ENCODE peak calls at places on chromosome 16, in six cellular contexts. Z is IMR-90; F is CD4-positive, alpha-beta T cell; W is A549; U is natural killer cell; V is RWPE1. A is an unnamed sample.

GRCh38 chr16:66511615-66512500 is 38.1 kb downstream of the TK2 start:
- DNase-seq in W (peak), V (peak), F (no peak), Z (peak), U (no peak), A (no peak)

GRCh38 chr16:58433569-58433951 is 41.3 kb downstream of the GINS3 start:
- DNase-seq in V (no peak), F (no peak), U (no peak), Z (no peak), W (no peak), A (no peak)

GRCh38 chr16:70689970-70690905 is 4.4 kb upstream of the MTSS2 start:
- DNase-seq in W (no peak), V (no peak), F (no peak), Z (no peak), U (no peak), A (no peak)

GRCh38 chr16:3067929-3068288 is 2.5 kb downstream of the IL32 start:
- DNase-seq in W (no peak), U (no peak), Z (no peak), F (no peak), V (no peak), A (no peak)

GRCh38 chr16:57643166-57643813 is 14.9 kb downstream of the ADGRG1 start:
- DNase-seq in F (no peak), Z (peak), U (no peak), V (no peak), W (no peak), A (no peak)

GRCh38 chr16:63461248-63461841 is 1425.1 kb upstream of the CDH8 start:
- DNase-seq in U (no peak), Z (peak), W (no peak), V (peak), F (no peak), A (no peak)

GRCh38 chr16:3182608-3183444 is 5.2 kb upstream of the OR1F1 start:
- DNase-seq in F (no peak), U (no peak), V (no peak), W (peak), Z (peak), A (no peak)

GRCh38 chr16:13999895-14000425 is 71.2 kb upstream of the MRTFB start:
- DNase-seq in W (no peak), F (no peak), U (no peak), V (no peak), Z (no peak), A (no peak)

GRCh38 chr16:30084096-30084815 is 7.5 kb downstream of the TBX6 start:
- DNase-seq in U (no peak), V (no peak), W (no peak), Z (no peak), F (no peak), A (no peak)

GRCh38 chr16:64481497-64481896 is 640.4 kb downstream of the CDH11 start:
- DNase-seq in F (no peak), U (no peak), Z (no peak), V (no peak), W (no peak), A (no peak)

GRCh38 chr16:15960124-15960971 is 10.9 kb downstream of the ABCC1 start:
- DNase-seq in W (no peak), Z (no peak), F (no peak), U (no peak), V (no peak), A (no peak)

GRCh38 chr16:14358697-14359305 is 271.3 kb downstream of the PARN start:
- DNase-seq in W (no peak), U (no peak), Z (no peak), F (no peak), V (peak), A (no peak)

GRCh38 chr16:50617630-50618184 is 63.4 kb downstream of the SNX20 start:
- DNase-seq in W (no peak), Z (no peak), F (no peak), V (no peak), U (no peak), A (no peak)

GRCh38 chr16:3479654-3480216 is 15.6 kb downstream of the C16orf90 start:
- DNase-seq in W (no peak), Z (no peak), U (no peak), V (no peak), F (no peak), A (no peak)

GRCh38 chr16:64590516-64590915 is 531.3 kb downstream of the CDH11 start:
- DNase-seq in V (no peak), F (no peak), Z (peak), W (no peak), U (no peak), A (no peak)

GRCh38 chr16:10876799-10877341 is at the start of gene CIITA:
- DNase-seq in F (no peak), W (no peak), U (peak), V (peak), Z (peak), A (no peak)

GRCh38 chr16:9909072-9909471 is 273.2 kb downstream of the GRIN2A start:
- DNase-seq in F (no peak), V (no peak), Z (no peak), U (no peak), W (no peak), A (no peak)

GRCh38 chr16:86307518-86307903 is 202.8 kb upstream of the FOXF1 start:
- DNase-seq in Z (peak), W (no peak), V (peak), U (no peak), F (no peak), A (no peak)

GRCh38 chr16:74053310-74053709 is 243.3 kb upstream of the PSMD7 start:
- DNase-seq in W (no peak), F (no peak), Z (no peak), V (no peak), U (no peak), A (no peak)

GRCh38 chr16:9135797-9136196 is 44.4 kb downstream of the HAPSTR1 start:
- DNase-seq in U (no peak), F (no peak), V (no peak), Z (no peak), W (no peak), A (no peak)

GRCh38 chr16:84298376-84298899 is 3.8 kb downstream of the WFDC1 start:
- DNase-seq in F (no peak), U (no peak), V (no peak), W (no peak), Z (no peak), A (no peak)

DNA sequence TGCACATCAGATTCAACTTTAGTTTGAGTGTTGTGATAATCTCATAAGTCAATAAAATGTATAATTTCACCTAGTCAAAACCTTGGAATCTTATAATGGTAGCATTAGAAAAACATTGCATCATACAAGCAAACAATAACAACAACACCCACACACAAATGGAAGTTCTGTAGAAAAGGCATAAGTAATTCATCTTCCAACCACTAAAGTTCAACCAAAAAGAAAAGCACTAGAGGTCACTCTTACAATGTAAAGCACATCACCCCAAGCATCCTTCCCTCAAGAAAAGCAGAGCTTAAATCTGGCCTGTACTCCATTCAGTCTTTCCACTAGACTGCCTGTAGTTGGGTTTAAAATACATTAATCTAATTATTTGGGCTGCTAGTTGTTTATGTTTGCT is 1.8 kb downstream of the CNTNAP4 start:
- DNase-seq in W (no peak), V (peak), U (no peak), F (no peak), Z (no peak), A (no peak)
- TF ChIP-seq CTCF in W (peak), V (no peak), U (no peak), F (no peak), Z (no peak), A (peak)

DNA sequence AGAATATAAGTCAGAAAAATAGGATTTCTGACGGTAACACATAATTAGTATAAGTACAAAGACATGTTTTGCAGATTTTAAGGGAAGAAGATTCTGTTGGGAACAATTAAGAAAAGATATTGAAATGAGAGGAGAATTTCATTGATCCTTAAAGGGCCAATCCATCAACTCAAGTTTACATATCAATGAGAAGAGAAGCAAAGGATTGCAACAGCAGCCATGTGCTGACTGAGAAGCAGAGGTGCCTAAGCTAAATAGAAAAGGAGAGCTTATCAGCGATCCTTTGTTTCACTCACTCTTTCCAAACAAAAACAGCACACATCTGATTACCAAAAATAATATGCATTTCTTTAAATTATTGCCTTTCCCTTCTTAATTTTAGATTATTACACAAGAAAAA is 94.6 kb downstream of the ITFG1 start:
- DNase-seq in U (no peak), Z (no peak), F (no peak), W (no peak), V (no peak), A (no peak)
- TF ChIP-seq CTCF in U (no peak), Z (no peak), F (no peak), W (no peak), V (no peak), A (no peak)

DNA sequence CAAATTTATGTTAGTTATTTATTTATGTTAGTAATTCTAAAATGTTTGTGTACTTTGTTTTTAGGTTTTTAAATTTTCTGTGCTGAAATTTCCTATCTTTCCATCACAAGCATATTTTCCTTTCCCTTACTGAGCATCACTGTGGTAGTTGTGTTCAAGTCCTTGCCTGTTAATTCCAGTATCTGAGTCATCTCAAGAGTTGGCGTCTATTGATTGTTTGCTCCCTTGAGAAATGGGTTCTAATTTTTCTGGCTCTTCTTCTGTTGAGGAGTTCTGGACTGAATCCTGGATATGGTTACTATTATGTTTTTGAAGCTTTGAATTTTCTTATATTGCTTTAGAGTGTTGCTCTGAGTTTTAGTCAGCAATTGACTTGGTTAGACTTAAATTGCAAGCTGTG is 56.3 kb downstream of the GAN start:
- DNase-seq in F (no peak), V (no peak), W (no peak), U (no peak), Z (no peak), A (no peak)
- TF ChIP-seq CTCF in F (no peak), V (no peak), W (no peak), U (no peak), Z (no peak), A (no peak)

DNA sequence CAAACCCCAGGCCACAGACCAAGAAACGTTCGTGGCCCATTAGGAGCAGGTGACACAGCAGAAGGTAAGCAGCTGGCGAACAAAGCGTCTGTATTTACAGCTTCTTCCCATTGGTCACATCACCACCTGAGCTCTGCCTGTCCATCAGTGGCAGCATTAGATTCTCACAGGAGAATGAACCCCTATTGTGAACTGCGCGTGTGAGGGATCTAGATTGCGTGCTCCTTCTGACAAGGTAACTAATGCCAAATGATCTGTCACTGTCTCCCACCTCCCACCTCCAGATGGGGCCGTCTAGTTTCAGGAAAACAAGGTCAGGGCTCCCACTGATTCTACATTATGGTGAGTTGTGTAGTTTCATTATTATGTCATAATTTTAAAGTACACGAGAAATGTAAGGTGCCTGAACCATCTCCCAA is 186.3 kb downstream of the CPPED1 start:
- DNase-seq in U (no peak), Z (no peak), W (no peak), F (no peak), V (no peak), A (no peak)
- TF ChIP-seq CTCF in U (no peak), Z (no peak), W (no peak), F (no peak), V (no peak), A (no peak)

GRCh38 chr16:72008424-72009216 is at the start of gene DHODH:
- DNase-seq in Z (peak), F (peak), W (peak), U (peak), V (peak), A (peak)
- TF ChIP-seq CTCF in Z (peak), F (no peak), W (no peak), U (no peak), V (no peak), A (peak)

DNA sequence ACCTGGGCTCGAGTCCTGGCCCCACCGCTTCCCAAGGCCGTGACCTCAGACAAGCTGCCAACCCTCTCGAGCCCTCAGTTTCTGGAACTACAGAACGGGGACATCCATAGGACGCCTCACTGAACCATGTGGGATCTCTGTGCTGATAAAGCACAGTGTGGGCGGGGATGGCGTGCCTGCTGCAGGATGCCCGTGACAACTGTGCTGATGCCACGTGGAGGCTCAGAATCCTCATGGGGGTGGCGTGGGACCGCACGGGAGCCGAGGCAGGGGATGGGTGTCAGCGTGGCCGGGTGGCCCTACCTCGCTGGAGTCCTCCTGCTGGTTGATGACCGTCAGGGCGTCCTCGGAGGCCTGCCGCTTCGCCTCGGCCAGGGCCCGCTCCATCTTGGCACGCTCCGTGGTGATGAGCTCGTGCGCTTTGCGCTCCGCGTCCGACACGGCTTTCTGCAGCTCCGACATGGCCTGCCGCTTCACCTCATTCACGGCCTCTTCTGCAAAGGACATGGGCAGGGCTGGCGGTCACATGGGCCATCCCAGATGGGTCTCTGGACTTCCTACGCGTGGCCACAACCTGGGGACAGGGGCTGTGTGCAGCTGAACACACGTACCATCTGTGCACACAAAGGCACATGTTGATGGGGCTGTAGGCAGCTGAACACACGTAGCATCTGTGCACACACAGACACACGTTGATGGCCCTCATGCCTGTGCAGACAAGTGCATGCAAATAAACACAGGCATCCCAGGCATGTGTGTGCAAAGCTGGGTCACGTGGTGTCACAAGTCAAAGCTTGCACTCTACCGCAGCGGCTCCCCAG is 12.7 kb upstream of the PABPN1L start:
- DNase-seq in F (no peak), U (no peak), Z (peak), W (no peak), V (peak), A (no peak)
- TF ChIP-seq CTCF in F (no peak), U (no peak), Z (no peak), W (no peak), V (no peak), A (no peak)

GRCh38 chr16:5751216-5751615 is 653.6 kb upstream of the EEF2KMT start:
- DNase-seq in W (no peak), F (no peak), Z (no peak), U (no peak), V (no peak), A (no peak)

GRCh38 chr16:5761592-5761991 is 664.0 kb upstream of the EEF2KMT start:
- DNase-seq in U (no peak), W (no peak), F (no peak), Z (no peak), V (no peak), A (no peak)

GRCh38 chr16:5756969-5757368 is 659.4 kb upstream of the EEF2KMT start:
- DNase-seq in U (no peak), W (no peak), Z (no peak), V (no peak), F (no peak), A (no peak)
- TF ChIP-seq CTCF in U (no peak), W (no peak), Z (no peak), V (no peak), F (no peak), A (peak)

A was measured in type B pancreatic cell.